ENCODE peak calls at places on chromosomes 11 and 22, in seven cellular contexts. G, O, F, A, W, H and B are unnamed samples.

GRCh38 chr22:48849513-48849912 is 978.2 kb downstream of the BRD1 start:
- DNase-seq in W (no peak), F (no peak), A (no peak), G (no peak), O (no peak), H (no peak), B (no peak)

GRCh38 chr22:28299760-28300159 is 379.9 kb downstream of the TTC28 start:
- DNase-seq in O (no peak), W (no peak), A (no peak), F (no peak), G (no peak), H (no peak), B (no peak)

GRCh38 chr11:113351061-113351460 is 36.5 kb upstream of the ANKK1 start:
- DNase-seq in W (no peak), G (no peak), O (no peak), A (no peak), H (peak), F (no peak), B (no peak)

GRCh38 chr11:62806611-62807121 is 1.4 kb upstream of the NXF1 start:
- DNase-seq in A (no peak), H (no peak), O (no peak), G (no peak), W (no peak), F (no peak), B (no peak)

GRCh38 chr11:78203184-78203583 is 14.5 kb downstream of the USP35 start:
- DNase-seq in G (no peak), W (no peak), H (no peak), F (no peak), A (no peak), O (no peak), B (no peak)

GRCh38 chr22:42959472-42960145 is 55.3 kb downstream of the PACSIN2 start:
- DNase-seq in O (no peak), G (peak), A (peak), F (peak), W (no peak), H (no peak), B (peak)

GRCh38 chr22:21651521-21652009 is 9.5 kb downstream of the SDF2L1 start:
- DNase-seq in W (no peak), O (no peak), H (no peak), G (no peak), F (peak), A (no peak), B (no peak)

GRCh38 chr11:122399375-122399774 is 256.1 kb upstream of the UBASH3B start:
- DNase-seq in W (no peak), F (no peak), H (no peak), O (no peak), G (no peak), A (no peak), B (peak)

GRCh38 chr11:86523738-86524602 is 148.4 kb downstream of the ME3 start:
- DNase-seq in F (no peak), O (peak), H (no peak), W (no peak), A (peak), G (peak), B (peak)

GRCh38 chr11:57307666-57308270 is 17.0 kb downstream of the TNKS1BP1 start:
- DNase-seq in W (no peak), G (no peak), F (no peak), A (no peak), H (no peak), O (no peak), B (peak)

GRCh38 chr11:6474806-6475500 is 1.2 kb upstream of the TRIM3 start:
- DNase-seq in O (no peak), F (no peak), W (no peak), H (no peak), A (no peak), G (peak), B (peak)

GRCh38 chr11:113675565-113675964 is 30.5 kb downstream of the TMPRSS5 start:
- DNase-seq in O (no peak), W (no peak), F (no peak), A (no peak), G (no peak), H (no peak), B (no peak)

GRCh38 chr11:32418836-32419235 is 16.5 kb downstream of the WT1 start:
- DNase-seq in G (peak), A (no peak), F (no peak), H (no peak), W (no peak), O (no peak), B (peak)

GRCh38 chr11:66371627-66372415 is at the start of gene SLC29A2:
- DNase-seq in F (peak), G (no peak), W (peak), A (peak), H (peak), O (peak), B (peak)

GRCh38 chr11:36447947-36448346 is 62.1 kb downstream of the TRAF6 start:
- DNase-seq in H (no peak), F (no peak), A (no peak), G (no peak), O (no peak), W (no peak), B (peak)

GRCh38 chr11:124890701-124891389 is 6.8 kb downstream of the ROBO4 start:
- DNase-seq in A (no peak), G (no peak), O (no peak), W (no peak), H (no peak), F (peak), B (no peak)

GRCh38 chr22:49367016-49367697 is 460.5 kb downstream of the BRD1 start:
- DNase-seq in A (peak), G (peak), H (no peak), W (no peak), F (no peak), O (no peak), B (no peak)

GRCh38 chr11:126080206-126080941 is 17.7 kb upstream of the CDON start:
- DNase-seq in A (no peak), H (peak), W (no peak), G (no peak), O (no peak), F (peak), B (peak)

GRCh38 chr22:29041408-29041807 is 20.2 kb downstream of the C22orf31 start:
- DNase-seq in F (no peak), A (peak), H (no peak), W (no peak), G (peak), O (no peak), B (peak)

GRCh38 chr11:2272241-2272945 is 2.0 kb upstream of the ASCL2 start:
- DNase-seq in A (peak), O (no peak), F (no peak), W (no peak), G (no peak), H (no peak), B (no peak)

GRCh38 chr11:96396637-96397036 is 6.8 kb downstream of the JRKL start:
- DNase-seq in H (no peak), F (peak), W (no peak), O (no peak), G (no peak), A (no peak), B (no peak)

GRCh38 chr22:49614966-49615965 is 212.4 kb downstream of the BRD1 start:
- DNase-seq in H (no peak), F (no peak), A (no peak), G (no peak), W (no peak), O (no peak), B (no peak)

GRCh38 chr11:109423114-109423859 is 1.3 kb downstream of the C11orf87 start:
- DNase-seq in W (peak), H (no peak), O (no peak), G (peak), F (peak), A (no peak), B (peak)

GRCh38 chr11:69609351-69609750 is 31.6 kb upstream of the CCND1 start:
- DNase-seq in O (no peak), A (no peak), W (no peak), F (no peak), H (no peak), G (peak), B (no peak)

GRCh38 chr22:47396105-47396504 is 633.7 kb downstream of the TBC1D22A start:
- DNase-seq in O (no peak), W (no peak), H (no peak), A (no peak), G (no peak), F (no peak), B (no peak)

GRCh38 chr11:45470151-45471001 is 184.2 kb upstream of the SYT13 start:
- DNase-seq in O (no peak), G (peak), F (no peak), A (no peak), H (no peak), W (no peak), B (no peak)

GRCh38 chr11:14625804-14626203 is 17.8 kb upstream of the PDE3B start:
- DNase-seq in F (no peak), H (no peak), G (no peak), W (no peak), O (no peak), A (no peak), B (no peak)

GRCh38 chr11:15507592-15507991 is 392.9 kb downstream of the INSC start:
- DNase-seq in G (no peak), A (peak), H (peak), W (no peak), O (no peak), F (no peak), B (peak)

GRCh38 chr22:19178065-19178658 is 374 bp downstream of the SLC25A1 start:
- DNase-seq in W (peak), A (peak), F (peak), H (peak), O (peak), G (peak), B (no peak)